ENCODE peak calls at places on chromosomes 12 and 14, in four cellular contexts. X, S, E and W are unnamed samples.

GRCh38 chr12:13183621-13184020 is 12.9 kb upstream of the EMP1 start:
- DNase-seq in S (no peak), E (no peak), X (no peak), W (no peak)

GRCh38 chr12:70389678-70390077 is 23.6 kb downstream of the KCNMB4 start:
- DNase-seq in X (no peak), E (no peak), S (no peak), W (no peak)

GRCh38 chr12:3317481-3317815 is 173.6 kb upstream of the PRMT8 start:
- DNase-seq in S (no peak), X (no peak), E (no peak), W (no peak)

GRCh38 chr14:77483851-77484250 is 14.8 kb downstream of the ISM2 start:
- DNase-seq in S (no peak), X (no peak), E (no peak), W (no peak)

GRCh38 chr12:5716221-5716620 is 228.8 kb downstream of the ANO2 start:
- DNase-seq in X (no peak), E (no peak), S (no peak), W (no peak)

GRCh38 chr14:70018246-70018645 is 139.0 kb downstream of the SMOC1 start:
- DNase-seq in X (no peak), E (no peak), S (no peak), W (no peak)

GRCh38 chr12:1656894-1657293 is 27.9 kb downstream of the WNT5B start:
- DNase-seq in S (no peak), X (no peak), E (no peak), W (no peak)

GRCh38 chr12:42588308-42588836 is 1.2 kb downstream of the PRICKLE1 start:
- DNase-seq in S (no peak), X (no peak), E (no peak), W (no peak)

GRCh38 chr14:84421611-84422010 is 1108.3 kb upstream of the FLRT2 start:
- DNase-seq in X (no peak), E (no peak), S (no peak), W (no peak)

GRCh38 chr14:54776361-54777001 is 126.1 kb downstream of the GCH1 start:
- DNase-seq in X (peak), E (no peak), S (no peak), W (no peak)

GRCh38 chr14:57380935-57381334 is 9.5 kb upstream of the NAA30 start:
- DNase-seq in E (no peak), X (no peak), S (no peak), W (no peak)

GRCh38 chr14:72679591-72680151 is 214.2 kb downstream of the DPF3 start:
- DNase-seq in X (no peak), S (no peak), E (no peak), W (no peak)

GRCh38 chr14:32252030-32252670 is 49.1 kb upstream of the RNU6-8 start:
- DNase-seq in X (peak), S (peak), E (peak), W (peak)

GRCh38 chr12:59847127-59847526 is 251.3 kb downstream of the SLC16A7 start:
- DNase-seq in X (no peak), S (no peak), E (no peak), W (no peak)

GRCh38 chr12:132597333-132598283 is 12.8 kb downstream of the LRCOL1 start:
- DNase-seq in X (no peak), S (no peak), E (no peak), W (peak)

DNA sequence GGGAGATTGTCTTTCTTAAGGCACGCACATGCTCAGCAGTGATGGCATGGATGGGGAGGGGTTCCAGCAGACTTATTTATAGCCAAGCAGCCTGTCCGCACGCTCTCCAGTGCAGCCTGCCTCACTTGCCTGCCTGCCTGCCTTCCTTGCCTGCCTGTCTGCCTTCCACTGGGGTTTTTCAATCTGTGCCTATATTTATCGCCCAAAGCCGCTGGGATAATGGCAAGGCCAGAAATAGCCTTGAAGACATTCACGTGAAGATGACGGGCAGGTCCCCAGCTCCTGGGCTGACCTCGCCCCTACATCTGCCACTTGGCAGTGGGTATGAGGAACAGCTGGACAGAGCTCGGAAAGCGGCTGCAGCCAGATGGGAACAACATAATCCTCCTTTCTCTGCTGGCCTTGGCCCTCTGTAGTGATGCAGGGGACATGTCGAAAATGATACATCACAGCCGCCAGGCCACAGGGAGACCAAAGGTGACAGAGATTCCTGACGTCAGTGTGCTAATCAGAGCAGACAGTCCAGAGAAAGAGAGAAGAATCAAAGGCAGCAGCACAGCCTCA is 53.3 kb downstream of the PITPNM2 start:
- DNase-seq in E (no peak), S (no peak), X (no peak), W (no peak)
- TF ChIP-seq ETV6 in E (no peak), S (no peak), X (no peak), W (no peak)

DNA sequence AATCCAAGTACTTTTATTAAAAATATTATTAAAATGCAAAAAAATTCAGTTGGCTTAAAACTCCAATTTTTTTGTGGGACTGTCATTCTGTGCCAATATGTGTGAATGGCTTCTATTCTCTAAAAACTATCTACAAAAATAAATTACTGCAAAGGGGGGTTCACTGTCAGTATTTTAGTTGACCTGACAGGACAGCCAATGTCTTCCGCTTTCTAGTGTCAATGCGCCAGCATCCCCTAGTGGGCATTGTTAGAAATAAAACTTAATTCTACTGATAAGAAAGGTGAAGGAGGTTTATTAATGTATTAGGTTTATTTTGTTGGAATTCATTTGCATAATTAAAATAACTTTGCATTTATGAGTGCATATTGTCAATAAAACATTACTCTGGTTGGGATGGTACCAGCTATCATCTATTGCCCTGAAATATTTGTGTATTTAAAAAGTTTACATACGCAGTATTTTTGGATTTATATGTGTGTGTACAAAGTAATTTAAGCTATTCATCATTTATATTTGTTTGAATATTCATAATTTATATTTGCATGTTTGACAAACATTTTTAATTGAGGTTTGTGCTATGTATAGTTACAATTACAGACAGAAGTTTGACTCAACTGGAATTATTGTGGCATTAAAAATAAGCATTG is 527.2 kb downstream of the FLRT2 start:
- DNase-seq in X (no peak), E (peak), S (no peak), W (peak)
- TF ChIP-seq NR2C2 in X (no peak), E (no peak), S (no peak), W (no peak)

DNA sequence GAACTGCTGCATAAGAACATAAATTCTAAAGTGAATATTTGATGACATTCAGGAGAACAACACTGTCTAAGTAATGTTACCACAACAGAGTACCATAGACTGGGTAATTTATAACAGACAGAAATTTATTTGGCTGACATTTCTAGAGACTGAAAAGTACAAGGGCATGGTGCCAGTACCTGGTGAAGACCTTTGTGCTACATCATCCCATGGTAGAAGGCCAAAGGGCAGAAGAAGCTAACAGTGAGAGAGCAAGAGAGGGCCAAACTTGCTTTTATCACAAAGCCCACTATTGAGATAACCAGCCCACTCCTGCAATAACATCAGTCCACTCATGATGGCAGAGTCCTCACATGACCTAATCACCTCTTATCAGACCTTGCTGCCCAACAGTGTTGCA is 88.8 kb downstream of the FIGNL2 start:
- DNase-seq in X (no peak), E (no peak), S (no peak), W (no peak)
- TF ChIP-seq CBFB in X (no peak), E (no peak), S (no peak), W (no peak)

GRCh38 chr14:34461334-34462131 is 507 bp downstream of the SPTSSA start:
- DNase-seq in X (no peak), S (peak), E (peak), W (peak)
- TF ChIP-seq ETV6 in X (no peak), S (no peak), E (no peak), W (no peak)

DNA sequence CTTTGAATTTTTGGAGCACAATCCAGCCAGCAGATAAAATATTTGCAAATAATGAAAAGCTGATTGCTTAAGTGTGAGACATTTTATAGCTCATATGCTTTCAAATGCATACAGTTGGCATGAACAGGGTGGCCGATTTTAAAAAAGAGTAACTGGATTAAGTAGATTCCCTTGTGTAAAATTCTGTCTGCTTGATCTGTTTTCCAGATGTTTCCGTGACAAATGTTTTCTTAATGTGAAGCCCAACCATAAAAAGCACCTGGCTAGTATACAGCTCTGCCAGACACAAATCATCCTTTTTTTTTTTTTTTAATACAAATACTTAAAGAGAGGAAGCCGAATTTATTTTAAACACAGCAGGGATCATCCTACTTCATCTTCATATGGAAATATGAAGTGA is 440.7 kb downstream of the CCER1 start:
- DNase-seq in E (no peak), X (no peak), S (no peak), W (no peak)
- TF ChIP-seq NR2C2 in E (no peak), X (no peak), S (no peak), W (no peak)

GRCh38 chr12:79527498-79527897 is 163.3 kb downstream of the PAWR start:
- DNase-seq in S (no peak), E (peak), X (no peak), W (no peak)
- TF ChIP-seq CBFB in S (no peak), E (no peak), X (no peak), W (no peak)

GRCh38 chr14:104392396-104393198 is 187.0 kb upstream of the C14orf180 start:
- DNase-seq in X (no peak), S (no peak), E (no peak), W (no peak)

GRCh38 chr14:104390221-104390931 is 189.2 kb upstream of the C14orf180 start:
- DNase-seq in E (no peak), X (no peak), S (no peak), W (no peak)

GRCh38 chr14:104389326-104390220 is 190.0 kb upstream of the C14orf180 start:
- DNase-seq in E (no peak), S (no peak), X (no peak), W (no peak)

GRCh38 chr14:104392001-104392395 is 187.6 kb upstream of the C14orf180 start:
- DNase-seq in S (no peak), E (no peak), X (no peak), W (no peak)

GRCh38 chr14:104390941-104391901 is 188.3 kb upstream of the C14orf180 start:
- DNase-seq in S (no peak), X (no peak), E (no peak), W (no peak)
- TF ChIP-seq ETV6 in S (no peak), X (no peak), E (no peak), W (no peak)

GRCh38 chr12:54379401-54380201 is 4.9 kb downstream of the ZNF385A start:
- DNase-seq in E (peak), X (no peak), S (peak), W (peak)

GRCh38 chr12:54384591-54385041 is at the start of gene ZNF385A:
- DNase-seq in E (no peak), X (no peak), S (no peak), W (no peak)

GRCh38 chr12:54381136-54381535 is 3.4 kb downstream of the ZNF385A start:
- DNase-seq in E (no peak), S (no peak), X (no peak), W (no peak)

GRCh38 chr12:54385251-54385914 is 850 bp upstream of the ZNF385A start:
- DNase-seq in S (no peak), X (no peak), E (no peak), W (no peak)

GRCh38 chr12:54383041-54383609 is 1.4 kb downstream of the ZNF385A start:
- DNase-seq in X (no peak), E (no peak), S (peak), W (no peak)
- TF ChIP-seq NR2C2 in X (no peak), E (no peak), S (peak), W (no peak)

GRCh38 chr12:522692-523378 is 63.1 kb downstream of the B4GALNT3 start:
- DNase-seq in X (no peak), S (no peak), E (no peak), W (no peak)
- TF ChIP-seq CBFB in X (no peak), S (no peak), E (no peak), W (no peak)